ENCODE peak calls at places on chromosomes 3 and 15, in five cellular contexts. A, L, P, Q and I are unnamed samples.
A peak's percentile ranks its signal among the peaks of the same experiment; 100 is the strongest.

GRCh38 chr15:92884459-92884812 is 15.7 kb upstream of the CHD2 start:
- DNase-seq in P (no peak), L (no peak), Q (no peak), A (no peak), I (no peak)

GRCh38 chr3:71039332-71039731 is 544.2 kb downstream of the FOXP1 start:
- DNase-seq in P (no peak), L (no peak), A (no peak), Q (no peak), I (peak; percentile 51)

GRCh38 chr3:10983219-10983916 is 9.2 kb upstream of the SLC6A1 start:
- DNase-seq in A (no peak), P (no peak), L (no peak), Q (peak; percentile 17), I (no peak)

GRCh38 chr3:179438836-179439235 is 12.4 kb downstream of the GNB4 start:
- DNase-seq in P (no peak), Q (no peak), A (no peak), L (no peak), I (no peak)

GRCh38 chr15:96893159-96893906 is 562.8 kb downstream of the NR2F2 start:
- DNase-seq in Q (no peak), A (no peak), L (no peak), P (no peak), I (no peak)

GRCh38 chr15:31401282-31401681 is 74.6 kb downstream of the KLF13 start:
- DNase-seq in A (no peak), P (no peak), Q (no peak), L (no peak), I (no peak)

GRCh38 chr15:91941871-91942270 is 88.4 kb downstream of the SLCO3A1 start:
- DNase-seq in A (no peak), L (no peak), Q (no peak), P (no peak), I (peak; percentile 30)

GRCh38 chr15:89406756-89407650 is 72.4 kb upstream of the POLG start:
- DNase-seq in L (no peak), A (no peak), P (no peak), Q (no peak), I (no peak)

GRCh38 chr3:141262306-141262705 is 30.7 kb downstream of the PXYLP1 start:
- DNase-seq in Q (peak; percentile 94), L (no peak), P (no peak), A (no peak), I (no peak)

GRCh38 chr3:67647390-67647878 is 7.0 kb downstream of the SUCLG2 start:
- DNase-seq in Q (peak; percentile 99), L (peak; percentile 63), A (no peak), P (no peak), I (no peak)

GRCh38 chr3:120429921-120430361 is 20.9 kb downstream of the FSTL1 start:
- DNase-seq in Q (peak; percentile 78), P (no peak), A (no peak), L (no peak), I (no peak)

GRCh38 chr15:88428805-88429605 is 38.2 kb downstream of the MRPL46 start:
- DNase-seq in P (no peak), A (no peak), Q (no peak), L (no peak), I (no peak)

DNA sequence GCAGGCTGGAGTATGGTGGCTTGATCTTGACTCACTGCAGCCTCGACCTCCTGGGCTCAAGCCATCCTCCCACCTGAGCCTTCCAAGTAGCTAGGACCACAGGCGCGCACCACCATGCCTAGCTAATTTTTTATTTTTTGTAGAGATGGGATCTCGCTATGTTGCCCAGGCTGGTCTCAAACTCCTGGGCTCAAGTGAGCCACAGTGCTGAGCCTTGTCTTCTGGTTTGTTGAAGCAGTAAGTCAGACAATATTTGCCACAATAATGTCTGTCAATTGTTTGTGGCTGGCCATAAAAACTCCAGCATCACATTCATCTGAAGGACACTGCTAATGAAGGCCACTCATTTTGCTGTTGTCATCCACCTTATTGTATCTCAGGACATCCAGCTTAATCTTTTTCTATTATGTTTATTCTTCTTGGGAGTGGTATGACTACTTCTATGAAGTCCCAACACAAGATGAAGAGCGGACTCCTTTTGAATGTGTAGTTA is 185.9 kb downstream of the FNDC3B start:
- DNase-seq in L (no peak), A (no peak), P (no peak), Q (no peak), I (no peak)
- H3K4me1 ChIP-seq in L (peaks cover 9% of the 10 kb centered on the region), A (peaks cover 3% of the 10 kb centered on the region), P (peaks cover 46% of the 10 kb centered on the region), Q (peaks cover 12% of the 10 kb centered on the region), I (no peaks in the 10 kb centered on the region)

GRCh38 chr15:77097317-77097721 is 26.4 kb upstream of the TSPAN3 start:
- DNase-seq in L (no peak), P (no peak), Q (no peak), A (no peak), I (no peak)
- H3K27ac ChIP-seq in L (no peak overlapping the region), P (no peak overlapping the region), Q (no peak overlapping the region), A (no peak overlapping the region), I (no peak overlapping the region)

GRCh38 chr3:149964296-149964695 is 6.4 kb downstream of the PFN2 start:
- DNase-seq in A (no peak), P (no peak), Q (peak; percentile 33), L (no peak), I (no peak)
- H3K4me1 ChIP-seq in A (peaks cover 5% of the 10 kb centered on the region), P (peaks cover 62% of the 10 kb centered on the region), Q (peaks cover 5% of the 10 kb centered on the region), L (peaks cover 46% of the 10 kb centered on the region), I (no peaks in the 10 kb centered on the region)

DNA sequence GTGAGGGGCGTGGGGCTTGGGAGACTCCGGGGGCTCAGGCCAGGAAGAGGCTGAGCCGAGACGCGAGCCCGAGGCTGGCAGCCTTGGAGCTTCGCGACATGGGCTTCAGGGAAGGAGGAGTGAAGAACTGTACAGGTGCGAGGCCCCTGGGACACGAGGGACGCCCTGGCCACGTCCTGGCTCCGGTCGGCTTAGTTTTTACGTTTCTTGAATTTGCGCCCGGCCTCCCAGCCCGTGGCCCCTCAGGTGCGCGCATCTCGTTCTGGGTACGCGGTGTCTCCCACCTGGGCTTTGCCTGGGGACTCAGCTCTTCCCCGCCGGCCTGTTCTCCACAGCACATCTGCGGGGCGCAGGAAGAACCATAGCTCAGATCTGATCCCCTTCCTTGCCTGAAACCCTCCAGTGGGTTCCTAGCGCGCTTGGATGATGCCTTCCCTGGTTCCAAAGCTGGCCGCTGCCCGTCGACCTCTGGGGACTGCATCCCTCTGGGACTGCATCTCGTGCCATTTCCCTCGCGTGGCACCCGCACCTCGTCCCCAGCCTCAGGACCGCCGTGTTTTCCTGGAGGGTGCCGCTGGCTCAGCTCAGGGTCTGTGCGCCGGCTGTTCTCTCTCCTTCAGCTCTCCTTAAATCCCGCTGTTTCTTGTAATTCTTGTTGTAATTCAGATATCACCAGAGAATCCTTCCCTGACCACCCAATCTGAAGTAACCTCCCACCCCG is 614 bp downstream of the CHCHD6 start:
- DNase-seq in P (no peak), Q (no peak), A (no peak), L (no peak), I (no peak)
- H3K27ac ChIP-seq in P (no peak overlapping the region), Q (peak overlapping the region; percentile 11), A (no peak overlapping the region), L (no peak overlapping the region), I (peak overlapping the region; percentile 69)

GRCh38 chr15:85752591-85752990 is 42.1 kb downstream of the KLHL25 start:
- DNase-seq in L (peak; percentile 49), A (peak; percentile 34), Q (no peak), P (no peak), I (no peak)

GRCh38 chr15:85750319-85750806 is 44.4 kb downstream of the KLHL25 start:
- DNase-seq in Q (peak; percentile 8), P (no peak), L (peak; percentile 84), A (peak; percentile 91), I (no peak)

GRCh38 chr15:85753261-85753660 is 41.5 kb downstream of the KLHL25 start:
- DNase-seq in P (no peak), Q (no peak), A (no peak), L (no peak), I (no peak)

GRCh38 chr15:85750807-85751730 is 43.7 kb downstream of the KLHL25 start:
- DNase-seq in A (peak; percentile 62), Q (no peak), P (no peak), L (peak; percentile 59), I (no peak)

GRCh38 chr15:85751731-85752421 is 42.8 kb downstream of the KLHL25 start:
- DNase-seq in P (no peak), L (peak; percentile 52), A (peak; percentile 37), Q (no peak), I (no peak)
- H3K4me1 ChIP-seq in P (peaks cover 40% of the 10 kb centered on the region), L (peaks cover 33% of the 10 kb centered on the region), A (peaks cover 7% of the 10 kb centered on the region), Q (no peaks in the 10 kb centered on the region), I (no peaks in the 10 kb centered on the region)

GRCh38 chr3:34090876-34091275 is 292.4 kb downstream of the PDCD6IP start:
- DNase-seq in Q (no peak), L (no peak), A (no peak), P (no peak), I (no peak)
- H3K27ac ChIP-seq in Q (no peak overlapping the region), L (no peak overlapping the region), A (no peak overlapping the region), P (no peak overlapping the region), I (no peak overlapping the region)